ENCODE peak calls at places on chromosome 15, in eight cellular contexts. One of them, this sample, is unnamed.

GRCh38 chr15:48424076-48424475 is 92.8 kb downstream of the DUT start:
- DNase-seq in neural progenitor cell: no peak
- DNase-seq in sigmoid colon: no peak
- DNase-seq in brain microvascular endothelial cell: no peak
- DNase-seq in CD8-positive, alpha-beta T cell: no peak
- DNase-seq in RWPE2: no peak
- DNase-seq in substantia nigra: no peak
- DNase-seq in body of pancreas: no peak
- DNase-seq in this sample: no peak

GRCh38 chr15:36177590-36178281 is 401.7 kb upstream of the CDIN1 start:
- DNase-seq in neural progenitor cell: no peak
- DNase-seq in sigmoid colon: no peak
- DNase-seq in brain microvascular endothelial cell: no peak
- DNase-seq in CD8-positive, alpha-beta T cell: no peak
- DNase-seq in RWPE2: no peak
- DNase-seq in substantia nigra: no peak
- DNase-seq in body of pancreas: no peak
- DNase-seq in this sample: peak

GRCh38 chr15:69718916-69719315 is 266.3 kb downstream of the RPLP1 start:
- DNase-seq in neural progenitor cell: no peak
- DNase-seq in sigmoid colon: no peak
- DNase-seq in brain microvascular endothelial cell: no peak
- DNase-seq in CD8-positive, alpha-beta T cell: peak
- DNase-seq in RWPE2: no peak
- DNase-seq in substantia nigra: no peak
- DNase-seq in body of pancreas: no peak
- DNase-seq in this sample: no peak

GRCh38 chr15:28918141-28918983 is 32.6 kb downstream of the APBA2 start:
- DNase-seq in neural progenitor cell: peak
- DNase-seq in sigmoid colon: peak
- DNase-seq in brain microvascular endothelial cell: no peak
- DNase-seq in CD8-positive, alpha-beta T cell: no peak
- DNase-seq in RWPE2: peak
- DNase-seq in substantia nigra: no peak
- DNase-seq in body of pancreas: no peak
- DNase-seq in this sample: peak

GRCh38 chr15:67922971-67923646 is 83.3 kb upstream of the RNU6-1 start:
- DNase-seq in neural progenitor cell: no peak
- DNase-seq in sigmoid colon: no peak
- DNase-seq in brain microvascular endothelial cell: no peak
- DNase-seq in CD8-positive, alpha-beta T cell: no peak
- DNase-seq in RWPE2: no peak
- DNase-seq in substantia nigra: no peak
- DNase-seq in body of pancreas: no peak
- DNase-seq in this sample: no peak

GRCh38 chr15:98154863-98155262 is 194.4 kb downstream of the ARRDC4 start:
- DNase-seq in neural progenitor cell: no peak
- DNase-seq in sigmoid colon: no peak
- DNase-seq in brain microvascular endothelial cell: peak
- DNase-seq in CD8-positive, alpha-beta T cell: no peak
- DNase-seq in RWPE2: peak
- DNase-seq in substantia nigra: no peak
- DNase-seq in body of pancreas: no peak
- DNase-seq in this sample: peak

GRCh38 chr15:28929200-28929599 is 43.4 kb downstream of the APBA2 start:
- DNase-seq in neural progenitor cell: no peak
- DNase-seq in sigmoid colon: peak
- DNase-seq in brain microvascular endothelial cell: no peak
- DNase-seq in CD8-positive, alpha-beta T cell: no peak
- DNase-seq in RWPE2: peak
- DNase-seq in substantia nigra: no peak
- DNase-seq in body of pancreas: no peak
- DNase-seq in this sample: no peak

GRCh38 chr15:67035886-67036285 is 29.5 kb upstream of the SMAD3 start:
- DNase-seq in neural progenitor cell: no peak
- DNase-seq in sigmoid colon: no peak
- DNase-seq in brain microvascular endothelial cell: no peak
- DNase-seq in CD8-positive, alpha-beta T cell: no peak
- DNase-seq in RWPE2: no peak
- DNase-seq in substantia nigra: no peak
- DNase-seq in body of pancreas: no peak
- DNase-seq in this sample: no peak

GRCh38 chr15:62844564-62845235 is 197.8 kb upstream of the TPM1 start:
- DNase-seq in neural progenitor cell: no peak
- DNase-seq in sigmoid colon: peak
- DNase-seq in brain microvascular endothelial cell: peak
- DNase-seq in CD8-positive, alpha-beta T cell: no peak
- DNase-seq in RWPE2: no peak
- DNase-seq in substantia nigra: no peak
- DNase-seq in body of pancreas: no peak
- DNase-seq in this sample: no peak

GRCh38 chr15:101045835-101046691 is 126.9 kb downstream of the LRRK1 start:
- DNase-seq in neural progenitor cell: no peak
- DNase-seq in sigmoid colon: peak
- DNase-seq in brain microvascular endothelial cell: no peak
- DNase-seq in CD8-positive, alpha-beta T cell: peak
- DNase-seq in RWPE2: peak
- DNase-seq in substantia nigra: no peak
- DNase-seq in body of pancreas: no peak
- DNase-seq in this sample: no peak

GRCh38 chr15:101046826-101047225 is 127.7 kb downstream of the LRRK1 start:
- DNase-seq in neural progenitor cell: no peak
- DNase-seq in sigmoid colon: peak
- DNase-seq in brain microvascular endothelial cell: no peak
- DNase-seq in CD8-positive, alpha-beta T cell: no peak
- DNase-seq in RWPE2: peak
- DNase-seq in substantia nigra: no peak
- DNase-seq in body of pancreas: no peak
- DNase-seq in this sample: no peak

GRCh38 chr15:101044625-101045235 is 125.6 kb downstream of the LRRK1 start:
- DNase-seq in neural progenitor cell: no peak
- DNase-seq in sigmoid colon: peak
- DNase-seq in brain microvascular endothelial cell: no peak
- DNase-seq in CD8-positive, alpha-beta T cell: no peak
- DNase-seq in RWPE2: peak
- DNase-seq in substantia nigra: no peak
- DNase-seq in body of pancreas: no peak
- DNase-seq in this sample: no peak

GRCh38 chr15:101043911-101044624 is 124.9 kb downstream of the LRRK1 start:
- DNase-seq in neural progenitor cell: no peak
- DNase-seq in sigmoid colon: peak
- DNase-seq in brain microvascular endothelial cell: no peak
- DNase-seq in CD8-positive, alpha-beta T cell: peak
- DNase-seq in RWPE2: peak
- DNase-seq in substantia nigra: no peak
- DNase-seq in body of pancreas: no peak
- DNase-seq in this sample: no peak

DNA sequence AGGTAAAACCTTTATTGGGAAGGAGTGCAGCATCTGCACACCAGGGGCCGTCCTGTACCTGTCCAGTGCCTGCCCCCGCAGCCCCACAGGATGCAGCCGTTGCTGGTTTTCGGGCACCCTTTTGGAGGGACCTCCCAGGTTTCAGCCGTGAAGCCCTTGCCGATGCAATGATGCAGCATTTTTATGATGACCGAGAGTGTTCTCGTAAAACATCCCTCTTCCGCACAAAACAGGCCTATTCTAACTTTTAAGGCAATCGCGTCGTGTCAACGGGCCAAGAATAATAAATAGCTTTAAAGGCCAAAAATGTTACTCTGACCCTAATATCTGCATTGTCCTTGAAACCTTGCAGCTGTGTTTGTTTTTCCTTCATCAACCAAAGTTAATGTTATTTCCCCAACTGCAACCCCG is 126.1 kb downstream of the LRRK1 start:
- DNase-seq in neural progenitor cell: no peak
- DNase-seq in sigmoid colon: peak
- DNase-seq in brain microvascular endothelial cell: no peak
- DNase-seq in CD8-positive, alpha-beta T cell: peak
- DNase-seq in RWPE2: peak
- DNase-seq in substantia nigra: no peak
- DNase-seq in body of pancreas: no peak
- DNase-seq in this sample: no peak
- H3K27ac ChIP-seq in neural progenitor cell: no peak
- H3K27ac ChIP-seq in sigmoid colon: peak
- H3K27ac ChIP-seq in brain microvascular endothelial cell: no peak
- H3K27ac ChIP-seq in CD8-positive, alpha-beta T cell: no peak
- H3K27ac ChIP-seq in RWPE2: no peak
- H3K27ac ChIP-seq in substantia nigra: no peak
- H3K27ac ChIP-seq in body of pancreas: no peak
- H3K27ac ChIP-seq in this sample: peak

DNA sequence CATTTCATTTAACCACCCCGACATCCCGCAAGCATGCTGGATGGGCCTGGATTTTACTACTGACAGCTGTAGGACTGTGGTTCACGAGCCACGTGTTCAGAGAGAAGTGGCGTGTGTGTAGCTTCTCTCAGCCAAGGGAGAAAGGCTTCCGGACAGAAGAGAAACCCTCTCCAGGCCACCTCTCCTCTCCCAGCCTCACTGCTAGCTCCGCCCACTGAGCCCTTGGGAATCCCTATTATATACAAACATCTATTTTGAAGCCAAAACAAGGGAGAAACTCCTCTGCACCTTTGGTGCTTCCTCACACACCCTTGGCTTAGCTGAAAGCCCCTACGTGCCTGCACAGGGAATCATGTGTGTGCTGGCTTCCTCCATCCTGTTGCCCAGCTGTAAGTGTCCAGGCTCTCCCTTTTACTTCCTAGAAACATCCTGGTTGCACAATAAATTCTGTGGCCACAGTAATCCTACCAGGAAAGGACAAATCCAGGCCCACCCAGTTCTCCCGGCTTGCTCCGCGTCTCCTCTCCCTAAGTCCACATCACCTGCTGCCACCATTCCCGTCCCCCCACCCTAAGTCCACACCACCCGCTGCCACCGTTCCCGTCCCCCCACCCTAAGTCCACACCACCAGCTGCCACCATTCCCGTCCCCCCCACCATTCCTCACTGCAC is 30.5 kb downstream of the PCSK6 start:
- DNase-seq in neural progenitor cell: no peak
- DNase-seq in sigmoid colon: peak
- DNase-seq in brain microvascular endothelial cell: no peak
- DNase-seq in CD8-positive, alpha-beta T cell: no peak
- DNase-seq in RWPE2: no peak
- DNase-seq in substantia nigra: no peak
- DNase-seq in body of pancreas: no peak
- DNase-seq in this sample: no peak
- H3K27ac ChIP-seq in neural progenitor cell: no peak
- H3K27ac ChIP-seq in sigmoid colon: peak
- H3K27ac ChIP-seq in brain microvascular endothelial cell: no peak
- H3K27ac ChIP-seq in CD8-positive, alpha-beta T cell: no peak
- H3K27ac ChIP-seq in RWPE2: no peak
- H3K27ac ChIP-seq in substantia nigra: no peak
- H3K27ac ChIP-seq in body of pancreas: no peak
- H3K27ac ChIP-seq in this sample: peak

DNA sequence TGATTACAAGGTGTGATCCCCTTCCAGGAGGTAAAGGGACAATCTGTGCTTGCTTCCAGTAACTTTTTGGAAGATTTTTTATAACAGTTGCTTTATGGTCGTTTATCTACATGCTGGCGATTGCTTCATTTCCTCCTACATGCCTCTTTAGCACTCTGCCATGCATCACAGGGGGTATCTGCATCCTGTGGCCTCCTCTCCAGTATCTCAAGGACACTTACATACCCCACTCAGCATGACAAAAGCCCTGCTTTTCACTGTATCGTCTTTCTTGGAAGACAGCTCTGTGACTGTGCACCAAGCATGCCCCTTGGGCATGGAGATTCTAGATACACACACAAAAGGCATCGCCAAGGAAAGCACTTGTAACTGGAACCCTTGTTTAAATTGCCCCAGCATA is 25.3 kb downstream of the CAPN3 start:
- DNase-seq in neural progenitor cell: no peak
- DNase-seq in sigmoid colon: no peak
- DNase-seq in brain microvascular endothelial cell: no peak
- DNase-seq in CD8-positive, alpha-beta T cell: no peak
- DNase-seq in RWPE2: no peak
- DNase-seq in substantia nigra: no peak
- DNase-seq in body of pancreas: no peak
- DNase-seq in this sample: no peak
- H3K27ac ChIP-seq in neural progenitor cell: no peak
- H3K27ac ChIP-seq in sigmoid colon: no peak
- H3K27ac ChIP-seq in brain microvascular endothelial cell: no peak
- H3K27ac ChIP-seq in CD8-positive, alpha-beta T cell: no peak
- H3K27ac ChIP-seq in RWPE2: no peak
- H3K27ac ChIP-seq in substantia nigra: no peak
- H3K27ac ChIP-seq in body of pancreas: no peak
- H3K27ac ChIP-seq in this sample: no peak

DNA sequence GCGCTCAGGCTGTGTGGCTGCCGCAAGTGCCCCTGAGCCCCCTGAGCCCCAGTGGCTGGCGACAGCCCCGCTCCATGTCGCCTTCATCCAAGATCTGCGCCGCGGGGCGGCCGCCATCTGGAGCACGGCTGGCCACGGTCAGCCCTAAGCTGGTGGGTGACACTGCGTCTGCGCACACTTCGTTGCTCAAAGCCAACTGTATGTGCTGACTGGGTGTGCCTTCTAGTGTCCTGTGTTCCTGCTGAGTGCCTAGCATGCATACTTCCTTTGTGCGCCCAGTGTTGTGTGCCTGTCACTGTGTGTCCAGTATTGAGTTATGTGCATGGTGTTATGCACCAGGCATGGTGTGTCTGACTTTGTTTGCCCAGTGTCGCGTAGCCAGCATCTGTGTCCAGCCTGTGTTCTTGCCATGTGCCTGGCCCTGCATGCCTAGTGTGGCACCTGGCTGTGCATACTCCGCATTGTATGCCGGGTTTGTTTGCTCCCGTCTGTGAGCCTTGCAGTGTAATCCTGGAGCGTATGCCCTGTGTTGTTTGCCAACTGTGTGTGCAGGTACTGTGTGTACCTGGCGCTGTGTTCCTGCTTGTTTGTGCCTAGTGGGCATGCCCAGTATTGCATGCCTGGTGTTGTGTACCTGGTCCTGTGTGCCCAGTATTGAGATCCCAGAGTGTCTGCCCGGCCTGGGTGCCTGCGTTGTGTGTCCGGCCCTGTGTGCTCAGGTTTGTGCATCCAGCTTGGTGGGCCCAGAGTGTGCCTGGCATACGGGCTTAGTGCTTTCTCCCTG is 54.7 kb upstream of the CHRNA7 start:
- DNase-seq in neural progenitor cell: peak
- DNase-seq in sigmoid colon: no peak
- DNase-seq in brain microvascular endothelial cell: no peak
- DNase-seq in CD8-positive, alpha-beta T cell: no peak
- DNase-seq in RWPE2: no peak
- DNase-seq in substantia nigra: no peak
- DNase-seq in body of pancreas: peak
- DNase-seq in this sample: no peak
- H3K27ac ChIP-seq in neural progenitor cell: no peak
- H3K27ac ChIP-seq in sigmoid colon: no peak
- H3K27ac ChIP-seq in brain microvascular endothelial cell: no peak
- H3K27ac ChIP-seq in CD8-positive, alpha-beta T cell: no peak
- H3K27ac ChIP-seq in RWPE2: no peak
- H3K27ac ChIP-seq in substantia nigra: no peak
- H3K27ac ChIP-seq in body of pancreas: no peak
- H3K27ac ChIP-seq in this sample: no peak

This sample was measured in hepatocyte.